ENCODE peak calls at places on chromosomes 4 and X, in eight cellular contexts. W is GM23338, I is PC-3, J is hepatocyte, E is mammary epithelial cell, X is astrocyte, K is neural progenitor cell, P is PC-9. H is an unnamed sample. For H3K27me3, the result is how much of the 10 kb centered on the place peaks cover.

GRCh38 chrX:9525511-9526248 is 60.8 kb downstream of the TBL1X start:
- DNase-seq in W (peak), I (no peak), J (no peak), E (no peak), X (peak), K (peak), P (no peak), H (peak)

GRCh38 chr4:4610672-4611071 is 68.8 kb upstream of the STX18 start:
- DNase-seq in W (no peak), I (no peak), J (no peak), E (no peak), X (no peak), K (no peak), P (no peak), H (no peak)

GRCh38 chrX:861335-861890 is 230.8 kb downstream of the SHOX start:
- DNase-seq in W (no peak), I (no peak), J (no peak), E (no peak), X (no peak), K (no peak), P (no peak), H (no peak)

GRCh38 chrX:8433296-8434094 is 31.1 kb upstream of the VCX3B start:
- DNase-seq in W (no peak), I (peak), J (no peak), E (peak), X (peak), K (no peak), P (peak), H (no peak)

GRCh38 chr4:133062851-133063250 is 86.2 kb upstream of the PCDH10 start:
- DNase-seq in W (no peak), I (no peak), J (no peak), E (no peak), X (peak), K (no peak), P (no peak), H (no peak)

GRCh38 chrX:136636121-136636520 is 11.8 kb upstream of the CD40LG start:
- DNase-seq in W (peak), I (no peak), J (no peak), E (no peak), X (no peak), K (peak), P (no peak), H (no peak)

GRCh38 chrX:23898412-23898959 is 9.3 kb downstream of the APOO start:
- DNase-seq in W (no peak), I (peak), J (no peak), E (peak), X (peak), K (no peak), P (no peak), H (peak)

GRCh38 chr4:142817442-142817841 is 28.7 kb downstream of the INPP4B start:
- DNase-seq in W (no peak), I (peak), J (no peak), E (peak), X (peak), K (peak), P (peak), H (peak)

GRCh38 chr4:25367004-25367621 is 9.9 kb upstream of the ANAPC4 start:
- DNase-seq in W (peak), I (peak), J (peak), E (peak), X (peak), K (peak), P (no peak), H (peak)

GRCh38 chr4:61202638-61203495 is 2.7 kb downstream of the ADGRL3 start:
- DNase-seq in W (peak), I (peak), J (peak), E (peak), X (no peak), K (peak), P (no peak), H (peak)
- TF ChIP-seq EZH2 in W (peak), I (no peak), J (peak), E (peak), X (peak), K (no peak), P (no peak), H (peak)

DNA sequence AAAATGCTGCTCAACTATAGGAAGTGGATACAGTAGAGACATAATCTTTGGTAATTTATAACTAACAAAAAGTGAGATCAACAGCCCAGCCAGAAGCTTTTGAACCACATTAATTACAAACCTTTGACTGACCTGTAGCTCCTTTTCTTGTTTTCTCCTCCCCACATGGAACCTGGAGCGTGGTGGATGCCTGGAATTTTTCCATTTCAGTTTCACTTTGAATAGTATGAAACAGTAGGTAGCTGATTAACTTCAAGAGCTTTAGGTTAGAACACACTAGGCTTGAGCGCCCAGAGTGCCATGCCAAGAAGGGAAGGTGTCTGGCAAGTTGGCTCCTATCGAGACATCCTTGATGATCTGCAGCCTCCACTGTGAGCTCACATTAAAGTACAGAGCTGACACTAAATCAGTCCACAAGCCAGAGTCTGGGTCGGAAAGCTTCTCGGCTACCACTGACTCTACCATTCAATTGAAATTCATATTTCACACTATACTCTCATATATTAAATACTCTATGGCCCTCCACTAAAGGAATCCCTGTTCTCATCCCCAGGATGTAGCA is 143.4 kb downstream of the GLRA2 start:
- DNase-seq in W (no peak), I (no peak), J (no peak), E (no peak), X (no peak), K (no peak), P (no peak), H (no peak)
- H3K27me3 ChIP-seq in W (under half), I (under half), J (under half), E (under half), X (under half), K (under half), P (under half), H (under half)

GRCh38 chrX:17860811-17861495 is at the start of gene RAI2:
- DNase-seq in W (peak), I (no peak), J (peak), E (no peak), X (no peak), K (peak), P (no peak), H (no peak)

GRCh38 chrX:17859609-17860178 is 1.4 kb downstream of the RAI2 start:
- DNase-seq in W (peak), I (no peak), J (peak), E (no peak), X (no peak), K (peak), P (no peak), H (no peak)

GRCh38 chrX:17854521-17854920 is 6.6 kb downstream of the RAI2 start:
- DNase-seq in W (no peak), I (no peak), J (no peak), E (no peak), X (no peak), K (no peak), P (no peak), H (no peak)

GRCh38 chrX:17861496-17862011 is 456 bp upstream of the RAI2 start:
- DNase-seq in W (peak), I (no peak), J (no peak), E (no peak), X (no peak), K (no peak), P (no peak), H (no peak)

DNA sequence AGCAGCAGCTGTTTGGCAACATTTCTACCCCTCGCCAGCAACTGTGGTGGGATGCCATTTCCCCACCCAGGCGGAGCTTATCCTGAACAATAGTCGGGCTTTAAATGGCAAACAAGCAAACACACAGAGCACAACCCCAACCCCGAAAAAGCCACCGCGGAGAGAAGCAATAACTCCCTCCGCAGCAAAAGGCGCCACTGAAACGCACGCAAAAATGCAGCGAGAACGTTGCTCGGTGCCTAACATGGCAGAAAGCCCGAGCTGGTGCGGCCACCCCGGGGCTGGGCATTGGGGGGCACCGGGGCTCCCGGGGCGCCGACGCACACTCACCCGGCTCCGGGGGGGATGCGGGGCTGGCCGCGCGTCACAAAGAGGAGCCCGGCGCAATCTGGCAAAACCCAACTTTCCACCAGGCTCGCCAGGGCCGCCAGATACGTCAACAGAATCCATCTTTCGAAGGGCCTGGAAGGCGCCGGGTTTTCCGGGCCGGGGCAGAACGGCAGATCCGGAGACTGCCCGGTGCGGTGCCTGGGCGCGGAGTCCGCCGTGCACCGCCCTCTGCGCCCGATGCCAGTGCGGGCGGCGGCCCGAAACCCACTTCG is 818 bp downstream of the RAI2 start:
- DNase-seq in W (peak), I (no peak), J (no peak), E (no peak), X (no peak), K (peak), P (no peak), H (no peak)
- TF ChIP-seq EZH2 in W (no peak), I (peak), J (peak), E (no peak), X (peak), K (peak), P (no peak), H (no peak)

DNA sequence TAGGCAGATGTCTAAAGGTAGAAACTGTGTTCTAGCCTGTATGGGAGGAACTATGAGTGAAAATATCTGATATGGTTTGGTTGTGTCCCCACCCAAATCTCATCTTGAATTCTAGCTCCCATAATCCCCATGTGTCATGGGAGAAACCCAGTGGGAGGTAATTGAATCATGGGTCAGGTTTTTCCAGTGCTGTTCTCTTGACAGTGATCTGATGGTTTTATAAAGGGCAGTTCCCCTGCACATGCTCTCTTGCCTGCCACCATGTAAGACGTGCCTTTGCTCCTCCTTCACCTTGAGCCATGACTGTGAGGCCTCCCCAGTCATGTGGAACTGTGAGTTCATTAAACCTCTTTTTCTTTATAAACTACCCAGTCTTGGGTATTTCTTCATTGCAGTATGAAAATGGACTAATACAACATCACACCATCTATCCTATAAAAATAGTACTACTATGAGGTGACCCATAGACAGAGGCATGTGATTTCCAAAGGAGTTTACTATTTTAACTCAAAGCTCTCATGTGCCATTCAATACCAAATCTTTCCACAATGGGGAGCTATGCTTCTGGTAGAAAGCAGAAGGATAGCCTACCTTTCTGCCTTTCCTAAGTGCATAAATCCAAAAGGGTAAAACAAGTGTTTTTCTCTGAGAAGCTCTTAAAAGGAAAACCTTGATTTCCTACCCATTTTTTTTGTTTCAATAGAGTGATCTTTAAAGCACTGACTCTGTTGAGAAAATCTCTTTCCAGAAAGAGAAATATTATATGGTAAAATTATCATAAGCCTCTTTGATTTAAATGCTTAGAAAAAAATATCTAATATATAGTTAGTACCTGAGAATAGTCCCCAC is 38.8 kb downstream of the SEC31A start:
- DNase-seq in W (peak), I (peak), J (peak), E (no peak), X (peak), K (peak), P (no peak), H (peak)
- H3K27me3 ChIP-seq in W (under half), I (under half), J (under half), E (under half), X (under half), K (under half), P (under half), H (under half)

H was measured in fibroblast of lung.